ENCODE peak calls at places on chromosomes 4 and X, in five cellular contexts. One of them, this sample, is unnamed.

GRCh38 chr4:169248645-169249044 is 22.1 kb downstream of the SH3RF1 start:
- DNase-seq in stomach: no peak
- DNase-seq in activated CD4-positive, alpha-beta T cell treated with anti-CD3 and anti-CD28 coated beads, Interleukin-2, amount 10 ng/mL, durations not matched to agents 7 days and 5 days: no peak
- DNase-seq in globus pallidus: no peak
- DNase-seq in H4: no peak
- DNase-seq in this sample: no peak

GRCh38 chr4:26861434-26862186 is 969 bp downstream of the STIM2 start:
- DNase-seq in globus pallidus: peak; percentile 66
- DNase-seq in stomach: peak; percentile 76
- DNase-seq in H4: peak; percentile 48
- DNase-seq in activated CD4-positive, alpha-beta T cell treated with anti-CD3 and anti-CD28 coated beads, Interleukin-2, amount 10 ng/mL, durations not matched to agents 7 days and 5 days: peak; percentile 84
- DNase-seq in this sample: peak; percentile 84

GRCh38 chrX:51461053-51462050 is 35.0 kb downstream of the NUDT11 start:
- DNase-seq in stomach: no peak
- DNase-seq in activated CD4-positive, alpha-beta T cell treated with anti-CD3 and anti-CD28 coated beads, Interleukin-2, amount 10 ng/mL, durations not matched to agents 7 days and 5 days: peak; percentile 13
- DNase-seq in H4: peak; percentile 22
- DNase-seq in globus pallidus: peak; percentile 5
- DNase-seq in this sample: no peak

GRCh38 chrX:72526534-72527508 is 45.8 kb downstream of the HDAC8 start:
- DNase-seq in activated CD4-positive, alpha-beta T cell treated with anti-CD3 and anti-CD28 coated beads, Interleukin-2, amount 10 ng/mL, durations not matched to agents 7 days and 5 days: no peak
- DNase-seq in stomach: no peak
- DNase-seq in globus pallidus: no peak
- DNase-seq in H4: peak; percentile 4
- DNase-seq in this sample: no peak

GRCh38 chr4:183071222-183071621 is 27.8 kb upstream of the WWC2 start:
- DNase-seq in globus pallidus: no peak
- DNase-seq in H4: no peak
- DNase-seq in activated CD4-positive, alpha-beta T cell treated with anti-CD3 and anti-CD28 coated beads, Interleukin-2, amount 10 ng/mL, durations not matched to agents 7 days and 5 days: no peak
- DNase-seq in stomach: no peak
- DNase-seq in this sample: no peak

GRCh38 chrX:24768556-24768955 is 74.8 kb downstream of the POLA1 start:
- DNase-seq in globus pallidus: peak; percentile 5
- DNase-seq in H4: no peak
- DNase-seq in activated CD4-positive, alpha-beta T cell treated with anti-CD3 and anti-CD28 coated beads, Interleukin-2, amount 10 ng/mL, durations not matched to agents 7 days and 5 days: no peak
- DNase-seq in stomach: no peak
- DNase-seq in this sample: no peak

GRCh38 chr4:40548256-40548655 is 81.4 kb downstream of the RBM47 start:
- DNase-seq in activated CD4-positive, alpha-beta T cell treated with anti-CD3 and anti-CD28 coated beads, Interleukin-2, amount 10 ng/mL, durations not matched to agents 7 days and 5 days: no peak
- DNase-seq in H4: peak; percentile 49
- DNase-seq in globus pallidus: no peak
- DNase-seq in stomach: no peak
- DNase-seq in this sample: no peak

GRCh38 chr4:79913581-79913980 is 159.4 kb downstream of the ANTXR2 start:
- DNase-seq in globus pallidus: no peak
- DNase-seq in H4: peak; percentile 41
- DNase-seq in activated CD4-positive, alpha-beta T cell treated with anti-CD3 and anti-CD28 coated beads, Interleukin-2, amount 10 ng/mL, durations not matched to agents 7 days and 5 days: no peak
- DNase-seq in stomach: no peak
- DNase-seq in this sample: no peak

GRCh38 chr4:169219440-169219839 is 51.3 kb downstream of the SH3RF1 start:
- DNase-seq in globus pallidus: no peak
- DNase-seq in H4: no peak
- DNase-seq in activated CD4-positive, alpha-beta T cell treated with anti-CD3 and anti-CD28 coated beads, Interleukin-2, amount 10 ng/mL, durations not matched to agents 7 days and 5 days: no peak
- DNase-seq in stomach: no peak
- DNase-seq in this sample: no peak

GRCh38 chr4:27154706-27155105 is 294.1 kb downstream of the STIM2 start:
- DNase-seq in stomach: no peak
- DNase-seq in activated CD4-positive, alpha-beta T cell treated with anti-CD3 and anti-CD28 coated beads, Interleukin-2, amount 10 ng/mL, durations not matched to agents 7 days and 5 days: no peak
- DNase-seq in globus pallidus: no peak
- DNase-seq in H4: peak; percentile 96
- DNase-seq in this sample: no peak

GRCh38 chrX:23705235-23705634 is 37.8 kb downstream of the ACOT9 start:
- DNase-seq in globus pallidus: no peak
- DNase-seq in activated CD4-positive, alpha-beta T cell treated with anti-CD3 and anti-CD28 coated beads, Interleukin-2, amount 10 ng/mL, durations not matched to agents 7 days and 5 days: no peak
- DNase-seq in H4: no peak
- DNase-seq in stomach: no peak
- DNase-seq in this sample: no peak

GRCh38 chr4:30172416-30172815 is 547.8 kb upstream of the PCDH7 start:
- DNase-seq in stomach: no peak
- DNase-seq in activated CD4-positive, alpha-beta T cell treated with anti-CD3 and anti-CD28 coated beads, Interleukin-2, amount 10 ng/mL, durations not matched to agents 7 days and 5 days: no peak
- DNase-seq in H4: no peak
- DNase-seq in globus pallidus: no peak
- DNase-seq in this sample: no peak

GRCh38 chrX:13805241-13805640 is 11.7 kb downstream of the GPM6B start:
- DNase-seq in globus pallidus: no peak
- DNase-seq in stomach: no peak
- DNase-seq in H4: no peak
- DNase-seq in activated CD4-positive, alpha-beta T cell treated with anti-CD3 and anti-CD28 coated beads, Interleukin-2, amount 10 ng/mL, durations not matched to agents 7 days and 5 days: no peak
- DNase-seq in this sample: no peak

GRCh38 chr4:152972821-152973613 is 36.9 kb downstream of the FHDC1 start:
- DNase-seq in stomach: no peak
- DNase-seq in H4: peak; percentile 87
- DNase-seq in activated CD4-positive, alpha-beta T cell treated with anti-CD3 and anti-CD28 coated beads, Interleukin-2, amount 10 ng/mL, durations not matched to agents 7 days and 5 days: no peak
- DNase-seq in globus pallidus: no peak
- DNase-seq in this sample: no peak

GRCh38 chr4:78414116-78414515 is 137.5 kb upstream of the ANXA3 start:
- DNase-seq in globus pallidus: no peak
- DNase-seq in stomach: no peak
- DNase-seq in H4: no peak
- DNase-seq in activated CD4-positive, alpha-beta T cell treated with anti-CD3 and anti-CD28 coated beads, Interleukin-2, amount 10 ng/mL, durations not matched to agents 7 days and 5 days: no peak
- DNase-seq in this sample: no peak

GRCh38 chrX:136200466-136200865 is 50.7 kb downstream of the MAP7D3 start:
- DNase-seq in H4: no peak
- DNase-seq in stomach: no peak
- DNase-seq in activated CD4-positive, alpha-beta T cell treated with anti-CD3 and anti-CD28 coated beads, Interleukin-2, amount 10 ng/mL, durations not matched to agents 7 days and 5 days: peak; percentile 37
- DNase-seq in globus pallidus: peak; percentile 6
- DNase-seq in this sample: no peak

GRCh38 chrX:40282901-40283674 is 185.3 kb upstream of the BCOR start:
- DNase-seq in activated CD4-positive, alpha-beta T cell treated with anti-CD3 and anti-CD28 coated beads, Interleukin-2, amount 10 ng/mL, durations not matched to agents 7 days and 5 days: no peak
- DNase-seq in globus pallidus: no peak
- DNase-seq in H4: no peak
- DNase-seq in stomach: no peak
- DNase-seq in this sample: no peak

GRCh38 chrX:9997524-9997923 is 30.4 kb downstream of the CLDN34 start:
- DNase-seq in globus pallidus: no peak
- DNase-seq in activated CD4-positive, alpha-beta T cell treated with anti-CD3 and anti-CD28 coated beads, Interleukin-2, amount 10 ng/mL, durations not matched to agents 7 days and 5 days: peak; percentile 12
- DNase-seq in stomach: no peak
- DNase-seq in H4: no peak
- DNase-seq in this sample: no peak

GRCh38 chr4:82753238-82753637 is 45.4 kb downstream of the SCD5 start:
- DNase-seq in activated CD4-positive, alpha-beta T cell treated with anti-CD3 and anti-CD28 coated beads, Interleukin-2, amount 10 ng/mL, durations not matched to agents 7 days and 5 days: no peak
- DNase-seq in H4: no peak
- DNase-seq in globus pallidus: no peak
- DNase-seq in stomach: no peak
- DNase-seq in this sample: no peak